ENCODE peak calls at places on chromosomes 2 and 18, in four cellular contexts. P, I, M and V are unnamed samples.

GRCh38 chr2:100571668-100572067 is 8.9 kb downstream of the PDCL3 start:
- DNase-seq in I (no peak), M (no peak), P (no peak), V (no peak)

GRCh38 chr2:212367431-212367830 is 171.2 kb downstream of the ERBB4 start:
- DNase-seq in P (no peak), M (no peak), I (no peak), V (no peak)

GRCh38 chr18:38695559-38696270 is 1130.1 kb upstream of the CELF4 start:
- DNase-seq in M (no peak), P (no peak), I (no peak), V (peak)

GRCh38 chr2:105865222-105865913 is 120.7 kb downstream of the NCK2 start:
- DNase-seq in I (no peak), P (no peak), M (no peak), V (no peak)

GRCh38 chr2:223582001-223582400 is 20.2 kb downstream of the SCG2 start:
- DNase-seq in P (no peak), M (no peak), I (no peak), V (no peak)

GRCh38 chr2:29519996-29520395 is 401.4 kb downstream of the ALK start:
- DNase-seq in P (no peak), M (no peak), I (no peak), V (no peak)

GRCh38 chr2:224086226-224086911 is 47.3 kb upstream of the SERPINE2 start:
- DNase-seq in M (no peak), I (no peak), P (peak), V (no peak)

GRCh38 chr18:57294547-57294946 is 57.8 kb upstream of the ST8SIA3 start:
- DNase-seq in I (peak), P (no peak), M (no peak), V (no peak)

GRCh38 chr18:59264651-59265245 is 8.5 kb downstream of the RAX start:
- DNase-seq in I (no peak), P (no peak), M (no peak), V (no peak)

GRCh38 chr2:147689510-147689909 is 155.3 kb upstream of the ACVR2A start:
- DNase-seq in P (no peak), M (no peak), I (no peak), V (no peak)

GRCh38 chr2:10220516-10221391 is 82.0 kb upstream of the HPCAL1 start:
- DNase-seq in P (no peak), I (no peak), M (no peak), V (no peak)

GRCh38 chr2:7450188-7451156 is 533.3 kb downstream of the RNF144A start:
- DNase-seq in I (no peak), P (no peak), M (peak), V (no peak)

GRCh38 chr2:36468463-36469266 is 113.1 kb downstream of the CRIM1 start:
- DNase-seq in P (no peak), M (no peak), I (no peak), V (no peak)

GRCh38 chr2:173989886-173990744 is 24.9 kb upstream of the SP3 start:
- DNase-seq in M (no peak), I (no peak), P (no peak), V (no peak)

GRCh38 chr2:66560683-66561082 is 125.8 kb downstream of the MEIS1 start:
- DNase-seq in P (no peak), I (no peak), M (no peak), V (no peak)

GRCh38 chr2:236867441-236868260 is 218.0 kb upstream of the COPS8 start:
- DNase-seq in I (peak), M (no peak), P (no peak), V (no peak)

GRCh38 chr2:187438459-187438858 is 9.6 kb downstream of the CALCRL start:
- DNase-seq in I (no peak), M (no peak), P (no peak), V (no peak)

GRCh38 chr2:16081316-16082200 is 141.2 kb downstream of the MYCN start:
- DNase-seq in P (no peak), I (no peak), M (no peak), V (no peak)

GRCh38 chr2:70796247-70796646 is 5.8 kb upstream of the FIGLA start:
- DNase-seq in P (no peak), I (no peak), M (no peak), V (peak)

GRCh38 chr2:118089015-118089800 is 937 bp downstream of the INSIG2 start:
- DNase-seq in I (no peak), P (no peak), M (peak), V (peak)

GRCh38 chr2:178237488-178238143 is 43.3 kb downstream of the OSBPL6 start:
- DNase-seq in P (no peak), M (no peak), I (no peak), V (no peak)

GRCh38 chr2:174683392-174683759 is 80.9 kb downstream of the CHRNA1 start:
- DNase-seq in P (no peak), M (peak), I (peak), V (peak)

GRCh38 chr2:192578780-192579179 is 384.0 kb upstream of the TMEFF2 start:
- DNase-seq in P (no peak), M (no peak), I (no peak), V (peak)

GRCh38 chr18:62450546-62451395 is 72.1 kb upstream of the ZCCHC2 start:
- DNase-seq in I (no peak), M (no peak), P (peak), V (peak)

GRCh38 chr18:36808681-36809080 is 20.1 kb downstream of the TPGS2 start:
- DNase-seq in M (no peak), I (no peak), P (no peak), V (no peak)

DNA sequence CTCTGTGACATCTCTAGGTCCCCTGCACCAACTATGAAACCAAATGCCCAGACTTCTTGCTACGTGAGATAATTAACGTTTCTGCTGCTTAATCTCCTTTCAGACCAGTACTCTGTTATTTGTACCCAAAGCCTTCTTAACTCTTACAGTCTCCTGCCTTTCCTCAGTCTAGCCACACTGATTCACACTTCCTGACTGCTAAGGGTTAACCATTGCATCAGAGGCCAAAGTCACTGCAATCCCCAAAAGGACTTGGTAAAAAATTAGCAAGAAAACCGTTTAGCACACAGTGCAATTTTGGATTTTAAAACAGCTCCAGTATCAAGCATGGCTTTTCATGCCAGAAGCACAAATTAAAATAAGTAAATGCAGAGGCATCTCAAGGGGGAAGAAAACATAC is 98.0 kb downstream of the STK39 start:
- DNase-seq in M (no peak), I (no peak), P (no peak), V (no peak)
- H3K27ac ChIP-seq in M (no peak), I (no peak), P (no peak), V (no peak)

DNA sequence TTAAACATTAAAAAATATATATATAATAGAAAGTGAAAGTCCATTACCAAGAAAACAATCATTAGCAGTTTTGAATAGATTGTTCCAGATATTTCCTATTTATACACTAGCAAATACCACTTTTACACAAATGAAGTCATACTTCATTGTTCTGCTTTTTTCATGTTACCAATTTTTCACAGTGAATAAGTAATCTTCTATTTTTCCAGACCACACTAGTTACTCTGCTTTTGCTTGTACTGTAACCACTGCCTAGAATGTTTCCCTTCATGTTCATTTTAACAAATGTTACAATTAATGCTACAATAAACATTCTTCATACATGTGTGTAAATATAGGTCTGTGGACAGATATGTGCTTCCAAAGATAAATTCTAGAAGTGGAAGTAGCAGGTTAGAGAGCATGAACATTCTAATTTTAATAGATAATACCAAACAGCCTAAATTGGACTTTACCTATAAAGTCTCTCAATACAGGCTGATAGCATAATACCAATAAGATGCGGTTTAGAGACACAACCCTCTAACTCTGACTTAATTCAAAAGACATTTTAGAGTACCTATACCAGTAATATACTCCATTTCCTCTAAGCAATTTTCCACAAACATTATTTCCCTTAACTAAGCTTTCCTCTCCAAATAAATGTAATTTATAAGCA is 17.0 kb downstream of the ITSN2 start:
- DNase-seq in M (no peak), I (no peak), P (no peak), V (no peak)
- H3K27ac ChIP-seq in M (no peak), I (no peak), P (no peak), V (no peak)

DNA sequence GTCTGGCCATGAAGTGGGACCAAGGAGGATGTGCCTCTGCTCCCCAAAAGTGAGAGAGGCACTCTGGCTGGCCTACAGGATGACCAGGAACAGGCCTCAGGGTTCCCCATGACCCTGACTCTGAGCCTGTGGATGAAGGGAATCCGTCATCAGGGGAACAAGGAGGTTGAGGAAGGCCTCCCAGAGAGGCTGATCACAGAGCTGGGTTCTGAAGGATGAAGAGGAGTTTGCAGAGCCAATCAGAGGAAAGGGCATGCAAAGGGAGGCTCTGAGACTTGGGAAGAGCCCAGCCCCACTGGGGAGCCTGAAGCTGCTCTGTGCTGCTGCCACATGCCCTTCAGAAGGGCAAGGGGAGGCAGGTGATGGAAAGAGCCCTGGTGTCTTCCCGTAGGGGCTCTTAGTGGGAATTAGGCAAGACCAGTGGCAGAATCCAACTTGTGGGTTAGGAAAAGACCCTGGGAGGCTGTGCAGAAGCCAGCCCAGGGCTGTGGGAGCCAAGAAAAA is 141.3 kb upstream of the ID2 start:
- DNase-seq in I (peak), P (no peak), M (no peak), V (no peak)
- H3K27ac ChIP-seq in I (no peak), P (no peak), M (no peak), V (peak)

DNA sequence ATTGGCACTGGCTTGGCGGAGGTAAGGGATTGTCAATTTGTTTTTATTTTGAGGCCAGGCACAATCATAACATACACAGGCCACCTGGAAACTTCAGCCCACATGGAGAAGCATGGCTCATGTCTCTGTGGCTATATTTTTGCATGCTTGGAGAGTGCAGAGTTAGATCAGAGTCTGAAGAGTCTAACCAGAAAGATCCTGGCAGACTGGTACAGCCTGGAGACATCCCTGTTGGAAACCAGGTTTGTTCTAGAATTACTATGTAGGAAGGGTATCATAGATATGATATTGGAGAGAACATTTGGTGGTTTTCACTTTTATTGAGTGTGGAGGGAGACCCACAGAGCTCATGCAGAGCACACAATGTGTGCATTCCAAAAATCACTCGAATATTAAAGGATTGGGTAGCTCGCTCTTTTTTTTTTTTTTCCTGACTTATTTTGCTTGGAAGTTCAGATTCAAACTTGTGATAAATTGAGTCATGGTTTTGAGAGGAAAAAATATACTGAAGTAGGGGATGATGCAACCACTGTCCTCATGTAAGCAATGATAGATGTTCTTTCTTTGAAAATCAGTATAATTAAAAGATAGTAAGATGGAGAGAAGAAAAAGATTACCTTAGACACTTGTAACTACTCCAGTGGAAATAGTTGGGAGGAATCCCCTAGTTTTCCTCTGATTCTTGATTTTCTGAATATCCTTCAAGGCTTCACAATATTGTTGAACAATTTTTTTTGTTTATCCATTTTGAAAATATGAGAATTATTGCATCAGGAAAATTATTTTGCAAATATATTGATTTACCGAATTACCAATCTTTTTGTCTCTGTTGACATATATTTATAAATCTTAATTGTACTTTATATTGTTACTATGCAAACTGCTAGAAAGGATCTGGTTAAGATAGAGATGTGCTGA is 185.7 kb upstream of the ZEB2 start:
- DNase-seq in I (no peak), P (no peak), M (no peak), V (no peak)
- H3K27ac ChIP-seq in I (no peak), P (no peak), M (no peak), V (no peak)

DNA sequence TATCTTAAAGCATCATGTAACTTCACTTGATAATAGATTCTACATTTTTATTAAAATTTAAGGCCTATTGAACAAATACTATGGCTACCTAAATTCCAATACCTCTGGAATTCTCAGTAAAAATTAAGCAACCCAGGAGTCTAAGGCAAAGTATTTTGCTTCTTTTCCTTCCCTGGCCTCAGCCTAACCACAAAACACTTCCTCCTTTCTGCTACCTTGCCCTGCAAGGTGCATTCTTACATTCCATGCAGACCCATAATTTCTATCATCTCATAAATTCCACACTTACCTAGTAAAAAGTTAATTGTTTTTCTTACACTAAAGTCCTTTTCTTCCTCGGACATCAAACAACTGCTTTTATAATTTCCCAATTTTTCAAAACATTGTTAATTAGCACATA is 3.7 kb downstream of the MBOAT2 start:
- DNase-seq in M (no peak), I (no peak), P (no peak), V (no peak)
- H3K27ac ChIP-seq in M (no peak), I (no peak), P (no peak), V (peak)

DNA sequence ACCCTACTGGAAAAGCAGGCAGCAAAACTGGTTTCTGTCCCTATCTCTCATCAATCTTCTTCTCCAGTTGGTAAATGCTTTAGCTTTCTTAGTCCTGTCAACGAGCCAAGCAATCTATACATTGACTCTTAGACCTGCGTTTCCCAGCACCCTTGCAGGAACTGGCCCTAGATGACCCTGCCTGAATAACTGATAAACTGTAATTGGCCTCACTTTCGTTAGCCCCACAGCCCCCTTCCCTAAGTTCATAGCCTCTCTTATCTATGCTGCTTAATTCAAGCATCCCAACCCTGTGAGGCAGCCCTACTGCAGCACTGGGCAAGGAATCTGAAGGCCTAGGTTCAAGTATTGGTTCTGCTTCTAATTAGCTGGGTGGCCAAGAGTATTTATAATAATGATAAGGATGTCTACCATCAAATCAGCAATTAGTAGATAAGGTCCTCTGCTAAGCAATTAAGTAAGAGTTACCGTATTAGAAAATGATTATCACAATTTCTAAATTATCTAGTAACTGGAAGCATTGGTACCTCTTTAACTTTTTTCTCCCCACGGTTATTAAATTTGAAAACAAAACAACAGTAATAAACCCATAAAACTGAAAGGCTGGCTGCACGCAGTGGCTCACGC is 86.4 kb upstream of the RMDN2 start:
- DNase-seq in P (no peak), I (no peak), M (no peak), V (no peak)
- H3K27ac ChIP-seq in P (no peak), I (no peak), M (no peak), V (no peak)

GRCh38 chr2:149906871-149907270 is 319.3 kb upstream of the MMADHC start:
- DNase-seq in M (no peak), P (no peak), I (no peak), V (no peak)
- H3K27ac ChIP-seq in M (no peak), P (no peak), I (no peak), V (no peak)

DNA sequence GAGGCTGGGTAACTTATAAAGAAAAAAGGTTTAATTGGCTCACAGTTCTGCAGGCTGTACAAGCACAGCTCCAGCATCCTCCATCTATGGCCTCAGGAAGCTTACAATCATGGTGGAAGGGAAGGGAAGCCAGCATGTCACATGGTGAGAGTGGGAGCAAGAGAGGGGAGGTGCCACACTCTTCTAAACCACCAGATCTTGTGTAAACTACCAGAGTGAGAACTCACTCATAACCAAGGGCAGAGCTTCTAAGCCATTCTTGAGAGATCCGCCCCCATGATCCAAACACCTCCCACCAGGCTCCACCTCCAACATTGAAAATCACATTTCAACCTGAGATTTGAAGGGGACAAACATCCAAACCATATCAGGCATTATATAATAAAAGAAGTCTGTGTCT is 121.6 kb upstream of the CDC42EP3 start:
- DNase-seq in M (no peak), I (no peak), P (no peak), V (no peak)
- H3K27ac ChIP-seq in M (no peak), I (no peak), P (no peak), V (no peak)

GRCh38 chr2:39487398-39488250 is 50.5 kb upstream of the MAP4K3 start:
- DNase-seq in I (no peak), M (no peak), P (no peak), V (no peak)
- H3K27ac ChIP-seq in I (no peak), M (no peak), P (no peak), V (no peak)